ENCODE peak calls at places on chromosomes 7 and 10, in four cellular contexts. One of them, this sample, is unnamed.

GRCh38 chr10:74437822-74438221 is 286.8 kb downstream of the ADK start:
- DNase-seq in fibroblast of lung: peak; percentile 40
- DNase-seq in cardiac fibroblast: peak; percentile 65
- DNase-seq in pancreas: no peak
- DNase-seq in this sample: peak; percentile 72

GRCh38 chr7:140989068-140989467 is 25.7 kb downstream of the MRPS33 start:
- DNase-seq in pancreas: no peak
- DNase-seq in fibroblast of lung: no peak
- DNase-seq in cardiac fibroblast: no peak
- DNase-seq in this sample: no peak

GRCh38 chr10:14665304-14665703 is 109.4 kb downstream of the FAM107B start:
- DNase-seq in cardiac fibroblast: peak; percentile 8
- DNase-seq in pancreas: no peak
- DNase-seq in fibroblast of lung: peak; percentile 19
- DNase-seq in this sample: no peak

GRCh38 chr7:23759556-23760391 is 49.8 kb downstream of the STK31 start:
- DNase-seq in pancreas: peak; percentile 24
- DNase-seq in cardiac fibroblast: peak; percentile 51
- DNase-seq in fibroblast of lung: no peak
- DNase-seq in this sample: no peak

GRCh38 chr10:118032564-118032963 is 14.2 kb downstream of the RAB11FIP2 start:
- DNase-seq in cardiac fibroblast: no peak
- DNase-seq in pancreas: no peak
- DNase-seq in fibroblast of lung: no peak
- DNase-seq in this sample: no peak

GRCh38 chr7:3285652-3286051 is 15.4 kb upstream of the SDK1 start:
- DNase-seq in pancreas: no peak
- DNase-seq in fibroblast of lung: no peak
- DNase-seq in cardiac fibroblast: no peak
- DNase-seq in this sample: no peak

GRCh38 chr10:111171183-111171582 is 94.4 kb downstream of the ADRA2A start:
- DNase-seq in cardiac fibroblast: no peak
- DNase-seq in fibroblast of lung: no peak
- DNase-seq in pancreas: no peak
- DNase-seq in this sample: no peak

GRCh38 chr7:73626814-73627213 is 2.5 kb upstream of the MLXIPL start:
- DNase-seq in pancreas: no peak
- DNase-seq in fibroblast of lung: no peak
- DNase-seq in cardiac fibroblast: peak; percentile 10
- DNase-seq in this sample: no peak

GRCh38 chr10:23070819-23071218 is 24.6 kb upstream of the MSRB2 start:
- DNase-seq in cardiac fibroblast: no peak
- DNase-seq in fibroblast of lung: no peak
- DNase-seq in pancreas: no peak
- DNase-seq in this sample: no peak

GRCh38 chr7:83060218-83060617 is 102.5 kb downstream of the PCLO start:
- DNase-seq in fibroblast of lung: no peak
- DNase-seq in cardiac fibroblast: no peak
- DNase-seq in pancreas: peak; percentile 23
- DNase-seq in this sample: no peak

GRCh38 chr7:131244259-131244852 is 83.3 kb upstream of the MKLN1 start:
- DNase-seq in cardiac fibroblast: peak; percentile 96
- DNase-seq in fibroblast of lung: peak; percentile 94
- DNase-seq in pancreas: no peak
- DNase-seq in this sample: peak; percentile 95

GRCh38 chr7:137834552-137834951 is 12.2 kb downstream of the DGKI start:
- DNase-seq in cardiac fibroblast: no peak
- DNase-seq in pancreas: no peak
- DNase-seq in fibroblast of lung: no peak
- DNase-seq in this sample: no peak

GRCh38 chr10:26540601-26541000 is 102.5 kb downstream of the APBB1IP start:
- DNase-seq in pancreas: no peak
- DNase-seq in cardiac fibroblast: no peak
- DNase-seq in fibroblast of lung: no peak
- DNase-seq in this sample: no peak

GRCh38 chr10:80855348-80855971 is 317.8 kb downstream of the SH2D4B start:
- DNase-seq in pancreas: no peak
- DNase-seq in cardiac fibroblast: no peak
- DNase-seq in fibroblast of lung: no peak
- DNase-seq in this sample: no peak

GRCh38 chr7:139562972-139563565 is 39.6 kb downstream of the CLEC2L start:
- DNase-seq in fibroblast of lung: no peak
- DNase-seq in pancreas: no peak
- DNase-seq in cardiac fibroblast: no peak
- DNase-seq in this sample: no peak

GRCh38 chr7:41877118-41877517 is 174.2 kb upstream of the INHBA start:
- DNase-seq in cardiac fibroblast: no peak
- DNase-seq in fibroblast of lung: no peak
- DNase-seq in pancreas: no peak
- DNase-seq in this sample: no peak

GRCh38 chr7:92609921-92610518 is 19.8 kb upstream of the FAM133B start:
- DNase-seq in fibroblast of lung: peak; percentile 54
- DNase-seq in cardiac fibroblast: peak; percentile 59
- DNase-seq in pancreas: no peak
- DNase-seq in this sample: no peak

GRCh38 chr7:135150072-135150782 is 2.4 kb downstream of the TMEM140 start:
- DNase-seq in fibroblast of lung: no peak
- DNase-seq in cardiac fibroblast: no peak
- DNase-seq in pancreas: no peak
- DNase-seq in this sample: no peak

GRCh38 chr7:50331564-50332208 is 27.2 kb downstream of the IKZF1 start:
- DNase-seq in fibroblast of lung: no peak
- DNase-seq in cardiac fibroblast: no peak
- DNase-seq in pancreas: no peak
- DNase-seq in this sample: no peak

GRCh38 chr10:102675151-102675886 is 31.0 kb downstream of the TRIM8 start:
- DNase-seq in fibroblast of lung: no peak
- DNase-seq in cardiac fibroblast: peak; percentile 26
- DNase-seq in pancreas: no peak
- DNase-seq in this sample: no peak

GRCh38 chr7:30525409-30525808 is 20.8 kb upstream of the GGCT start:
- DNase-seq in fibroblast of lung: no peak
- DNase-seq in pancreas: no peak
- DNase-seq in cardiac fibroblast: no peak
- DNase-seq in this sample: no peak

GRCh38 chr7:47827886-47828285 is 120.4 kb downstream of the PKD1L1 start:
- DNase-seq in cardiac fibroblast: no peak
- DNase-seq in fibroblast of lung: no peak
- DNase-seq in pancreas: no peak
- DNase-seq in this sample: no peak

GRCh38 chr7:2757361-2757903 is 69.4 kb downstream of the AMZ1 start:
- DNase-seq in cardiac fibroblast: no peak
- DNase-seq in fibroblast of lung: no peak
- DNase-seq in pancreas: no peak
- DNase-seq in this sample: peak; percentile 55

GRCh38 chr10:77592946-77593636 is 44.5 kb downstream of the KCNMA1 start:
- DNase-seq in cardiac fibroblast: peak; percentile 96
- DNase-seq in pancreas: no peak
- DNase-seq in fibroblast of lung: peak; percentile 97
- DNase-seq in this sample: peak; percentile 95

GRCh38 chr7:81638216-81638615 is 131.6 kb downstream of the HGF start:
- DNase-seq in pancreas: no peak
- DNase-seq in cardiac fibroblast: peak; percentile 95
- DNase-seq in fibroblast of lung: peak; percentile 79
- DNase-seq in this sample: peak; percentile 73

GRCh38 chr10:113999520-113999919 is 44.1 kb upstream of the ADRB1 start:
- DNase-seq in fibroblast of lung: no peak
- DNase-seq in pancreas: no peak
- DNase-seq in cardiac fibroblast: no peak
- DNase-seq in this sample: no peak

GRCh38 chr7:27693794-27694193 is 31.1 kb upstream of the HIBADH start:
- DNase-seq in cardiac fibroblast: peak; percentile 53
- DNase-seq in pancreas: no peak
- DNase-seq in fibroblast of lung: peak; percentile 44
- DNase-seq in this sample: no peak

GRCh38 chr10:100693815-100694214 is 51.6 kb upstream of the PAX2 start:
- DNase-seq in pancreas: no peak
- DNase-seq in cardiac fibroblast: no peak
- DNase-seq in fibroblast of lung: no peak
- DNase-seq in this sample: no peak

GRCh38 chr10:68871105-68871711 is 29.9 kb upstream of the DDX50 start:
- DNase-seq in cardiac fibroblast: peak; percentile 75
- DNase-seq in pancreas: no peak
- DNase-seq in fibroblast of lung: peak; percentile 57
- DNase-seq in this sample: peak; percentile 15

GRCh38 chr7:115511330-115511729 is 519.2 kb downstream of the TFEC start:
- DNase-seq in cardiac fibroblast: no peak
- DNase-seq in fibroblast of lung: no peak
- DNase-seq in pancreas: no peak
- DNase-seq in this sample: no peak
- TF ChIP-seq CTCF in cardiac fibroblast: no peak
- TF ChIP-seq CTCF in fibroblast of lung: no peak
- TF ChIP-seq CTCF in pancreas: no peak
- TF ChIP-seq CTCF in this sample: no peak

GRCh38 chr10:89837173-89838001 is 136.0 kb downstream of the KIF20B start:
- DNase-seq in fibroblast of lung: peak; percentile 46
- DNase-seq in pancreas: peak; percentile 21
- DNase-seq in cardiac fibroblast: peak; percentile 36
- DNase-seq in this sample: peak; percentile 56
- H3K4me3 ChIP-seq in fibroblast of lung: peak overlapping the region; percentile 47
- H3K4me3 ChIP-seq in pancreas: peak overlapping the region; percentile 57
- H3K4me3 ChIP-seq in cardiac fibroblast: peak overlapping the region; percentile 56
- H3K4me3 ChIP-seq in this sample: peak overlapping the region; percentile 37

GRCh38 chr10:44689368-44689767 is 221.8 kb upstream of the TMEM72 start:
- DNase-seq in pancreas: no peak
- DNase-seq in fibroblast of lung: no peak
- DNase-seq in cardiac fibroblast: peak; percentile 38
- DNase-seq in this sample: no peak
- TF ChIP-seq CTCF in pancreas: no peak
- TF ChIP-seq CTCF in fibroblast of lung: peak; percentile 26
- TF ChIP-seq CTCF in cardiac fibroblast: peak; percentile 48
- TF ChIP-seq CTCF in this sample: peak; percentile 53

DNA sequence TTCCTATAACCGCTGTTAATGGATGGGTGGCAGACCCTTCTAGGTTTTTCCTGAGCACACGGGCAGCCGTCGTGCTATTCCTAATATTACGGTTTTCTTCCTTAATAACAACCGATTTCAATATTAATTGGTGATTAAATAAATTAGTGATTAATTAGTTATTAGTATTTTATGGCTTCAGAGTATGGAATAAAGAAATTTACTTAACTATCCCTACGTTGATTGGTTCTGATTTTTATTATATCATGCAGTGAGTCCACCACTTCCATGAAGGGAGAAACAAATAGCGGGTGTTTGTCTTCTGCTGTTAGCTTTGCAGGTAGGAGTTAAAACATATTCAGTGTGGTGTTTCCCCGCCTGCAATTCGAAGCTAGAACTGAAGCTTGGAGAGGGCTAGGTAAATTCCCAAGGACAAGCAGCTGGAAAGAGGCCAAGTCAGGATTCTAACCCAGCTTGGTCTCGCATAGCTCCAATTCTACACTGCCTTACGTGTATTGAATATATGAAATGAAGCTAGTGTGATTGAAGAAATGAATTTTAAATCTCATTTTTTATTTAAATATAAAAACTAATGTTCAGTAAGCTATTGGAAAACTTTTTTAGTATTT is 937 bp upstream of the CSTF2T start:
- DNase-seq in pancreas: peak; percentile 55
- DNase-seq in fibroblast of lung: peak; percentile 12
- DNase-seq in cardiac fibroblast: peak; percentile 63
- DNase-seq in this sample: no peak
- H3K4me3 ChIP-seq in pancreas: peak overlapping the region; percentile 66
- H3K4me3 ChIP-seq in fibroblast of lung: peak overlapping the region; percentile 68
- H3K4me3 ChIP-seq in cardiac fibroblast: peak overlapping the region; percentile 74
- H3K4me3 ChIP-seq in this sample: peak overlapping the region; percentile 67